ENCODE peak calls at places on chromosomes 13 and 19, in six cellular contexts. O, Z, K, B, E and A are unnamed samples.

GRCh38 chr19:36093146-36093662 is 17.7 kb upstream of the OVOL3 start:
- DNase-seq in E (no peak), Z (no peak), B (no peak), O (peak), K (no peak), A (no peak)

GRCh38 chr13:38394777-38395504 is 45.3 kb downstream of the UFM1 start:
- DNase-seq in E (no peak), K (peak), B (no peak), O (peak), Z (no peak), A (peak)

GRCh38 chr13:28357846-28358496 is 137.0 kb downstream of the FLT1 start:
- DNase-seq in K (no peak), E (no peak), O (no peak), Z (no peak), B (peak), A (no peak)

GRCh38 chr19:55242517-55242916 is 14.0 kb upstream of the TMEM86B start:
- DNase-seq in Z (no peak), K (no peak), O (no peak), B (no peak), E (no peak), A (no peak)

GRCh38 chr13:91922969-91923592 is 524.7 kb downstream of the GPC5 start:
- DNase-seq in Z (peak), B (no peak), E (peak), O (no peak), K (no peak), A (no peak)

GRCh38 chr19:7879102-7879770 is 5.0 kb upstream of the PRR36 start:
- DNase-seq in E (no peak), O (no peak), B (no peak), Z (no peak), K (no peak), A (no peak)

GRCh38 chr13:65336916-65337315 is 1893.2 kb downstream of the PCDH9 start:
- DNase-seq in K (no peak), E (peak), Z (no peak), B (no peak), O (no peak), A (peak)

GRCh38 chr19:48051345-48052033 is 7.6 kb upstream of the CABP5 start:
- DNase-seq in B (no peak), K (no peak), O (no peak), E (no peak), Z (no peak), A (no peak)

GRCh38 chr13:99278199-99278598 is 20.0 kb upstream of the GPR18 start:
- DNase-seq in O (no peak), K (no peak), E (no peak), B (no peak), Z (no peak), A (no peak)

GRCh38 chr13:42750858-42751257 is 30.5 kb upstream of the FAM216B start:
- DNase-seq in O (no peak), B (no peak), E (no peak), K (no peak), Z (no peak), A (no peak)

GRCh38 chr19:7194566-7194965 is 99.6 kb downstream of the INSR start:
- DNase-seq in E (no peak), O (no peak), K (no peak), Z (no peak), B (no peak), A (no peak)

GRCh38 chr13:25901460-25902376 is 150.1 kb downstream of the SHISA2 start:
- DNase-seq in E (peak), Z (no peak), O (no peak), K (peak), B (peak), A (peak)

GRCh38 chr19:38556521-38557174 is 61.1 kb downstream of the MAP4K1 start:
- DNase-seq in B (no peak), K (no peak), E (peak), O (peak), Z (no peak), A (no peak)

GRCh38 chr19:46416077-46416709 is 2.8 kb upstream of the CCDC8 start:
- DNase-seq in B (peak), O (peak), E (peak), Z (peak), K (no peak), A (peak)

GRCh38 chr13:99367663-99368448 is 60.7 kb upstream of the GPR183 start:
- DNase-seq in K (no peak), Z (no peak), O (no peak), B (no peak), E (no peak), A (no peak)

GRCh38 chr13:114132419-114133121 is at the start of gene RASA3:
- DNase-seq in O (peak), Z (peak), B (peak), K (peak), E (peak), A (peak)

GRCh38 chr19:17103177-17103576 is 27.6 kb downstream of the MYO9B start:
- DNase-seq in E (peak), K (peak), O (peak), B (peak), Z (peak), A (peak)

GRCh38 chr13:47503468-47503867 is 497.6 kb downstream of the SUCLA2 start:
- DNase-seq in K (no peak), E (no peak), Z (no peak), B (no peak), O (no peak), A (no peak)

GRCh38 chr13:93430346-93430745 is 203.7 kb downstream of the GPC6 start:
- DNase-seq in O (no peak), B (no peak), Z (no peak), E (peak), K (no peak), A (no peak)

GRCh38 chr13:50531917-50532899 is 311.3 kb downstream of the DLEU7 start:
- DNase-seq in E (peak), Z (no peak), K (no peak), O (peak), B (peak), A (peak)

GRCh38 chr13:68692049-68692448 is 1415.6 kb upstream of the ATXN8OS start:
- DNase-seq in K (no peak), Z (no peak), O (no peak), E (no peak), B (no peak), A (no peak)

GRCh38 chr13:22091971-22092300 is 421.1 kb downstream of the FGF9 start:
- DNase-seq in O (no peak), Z (no peak), K (no peak), E (no peak), B (no peak), A (no peak)

GRCh38 chr19:3636506-3636905 is 9.9 kb upstream of the CACTIN start:
- DNase-seq in K (no peak), Z (no peak), E (no peak), O (no peak), B (no peak), A (no peak)

GRCh38 chr13:85597790-85598500 is 201.3 kb downstream of the SLITRK6 start:
- DNase-seq in B (no peak), E (no peak), K (no peak), O (no peak), Z (no peak), A (peak)

GRCh38 chr13:28387740-28388501 is 107.0 kb downstream of the FLT1 start:
- DNase-seq in E (peak), K (no peak), O (no peak), B (no peak), Z (no peak), A (no peak)

GRCh38 chr19:56294557-56294956 is 20.1 kb downstream of the ZSCAN5A start:
- DNase-seq in O (no peak), B (no peak), Z (peak), K (no peak), E (peak), A (no peak)

GRCh38 chr13:98155475-98156111 is 12.7 kb downstream of the FARP1 start:
- DNase-seq in K (no peak), B (peak), Z (no peak), E (peak), O (peak), A (peak)

GRCh38 chr19:13022859-13023636 is 27.8 kb downstream of the NFIX start:
- DNase-seq in K (no peak), O (peak), B (peak), E (peak), Z (peak), A (peak)

GRCh38 chr13:26095338-26095737 is 43.5 kb upstream of the SHISA2 start:
- DNase-seq in Z (no peak), O (no peak), E (no peak), K (no peak), B (no peak), A (no peak)

GRCh38 chr13:112720251-112720650 is 30.4 kb downstream of the ATP11A start:
- DNase-seq in Z (no peak), K (no peak), O (no peak), E (no peak), B (no peak), A (no peak)

GRCh38 chr19:5150902-5151741 is 182.2 kb downstream of the KDM4B start:
- DNase-seq in B (no peak), O (no peak), K (no peak), Z (no peak), E (no peak), A (no peak)

GRCh38 chr13:90156390-90156789 is 1191.1 kb upstream of the MIR17HG start:
- DNase-seq in K (no peak), E (no peak), Z (no peak), O (no peak), B (no peak), A (no peak)

DNA sequence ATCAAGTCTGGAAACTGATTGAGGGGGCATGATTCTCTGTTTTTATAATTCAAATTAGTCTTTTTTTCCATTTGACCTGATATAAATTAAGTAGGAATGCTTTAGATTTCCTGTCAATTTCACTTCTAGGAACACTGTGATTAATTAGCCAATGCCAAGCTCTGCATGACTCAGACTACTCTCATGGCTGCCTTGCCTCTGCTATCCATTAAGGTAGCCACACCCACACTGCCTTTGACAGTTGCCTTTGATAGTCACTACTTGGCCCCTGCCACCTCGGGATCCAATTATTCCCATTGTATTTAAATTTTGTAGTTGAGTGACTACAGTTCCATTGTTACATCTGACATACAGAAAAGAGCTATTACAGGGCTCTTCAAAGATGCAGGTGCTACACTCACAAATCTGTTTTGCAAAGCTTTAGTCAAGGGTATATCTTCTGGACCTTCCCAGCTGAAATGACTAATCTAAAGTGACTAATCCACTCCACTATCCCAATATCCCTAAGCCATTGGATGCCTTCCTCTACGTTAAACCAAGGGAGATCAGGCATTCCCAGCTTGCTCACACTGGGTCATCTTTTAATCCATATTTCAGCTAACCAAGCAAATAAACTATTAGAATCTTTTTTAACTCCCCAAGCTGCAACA is 1193.1 kb upstream of the MIR17HG start:
- DNase-seq in O (peak), B (no peak), E (peak), K (no peak), Z (no peak), A (no peak)
- TF ChIP-seq EZH2 in O (no peak), B (no peak), E (no peak), K (no peak), Z (no peak), A (no peak)

GRCh38 chr13:45119469-45119989 is 781 bp upstream of the GTF2F2 start:
- DNase-seq in Z (peak), K (no peak), B (no peak), E (no peak), O (peak), A (peak)

GRCh38 chr13:45122941-45123340 is 2.6 kb downstream of the GTF2F2 start:
- DNase-seq in K (no peak), E (no peak), Z (no peak), B (no peak), O (no peak), A (no peak)

GRCh38 chr13:45119990-45120864 is at the start of gene GTF2F2:
- DNase-seq in K (peak), E (peak), Z (peak), O (peak), B (peak), A (peak)

GRCh38 chr13:45120967-45121366 is 657 bp downstream of the GTF2F2 start:
- DNase-seq in B (no peak), O (no peak), E (no peak), Z (no peak), K (no peak), A (no peak)

GRCh38 chr13:45121421-45121820 is 1.1 kb downstream of the GTF2F2 start:
- DNase-seq in O (peak), Z (peak), B (peak), K (no peak), E (peak), A (peak)
- H3K27ac ChIP-seq in O (peak), Z (no peak), B (peak), K (peak), E (peak), A (peak)

DNA sequence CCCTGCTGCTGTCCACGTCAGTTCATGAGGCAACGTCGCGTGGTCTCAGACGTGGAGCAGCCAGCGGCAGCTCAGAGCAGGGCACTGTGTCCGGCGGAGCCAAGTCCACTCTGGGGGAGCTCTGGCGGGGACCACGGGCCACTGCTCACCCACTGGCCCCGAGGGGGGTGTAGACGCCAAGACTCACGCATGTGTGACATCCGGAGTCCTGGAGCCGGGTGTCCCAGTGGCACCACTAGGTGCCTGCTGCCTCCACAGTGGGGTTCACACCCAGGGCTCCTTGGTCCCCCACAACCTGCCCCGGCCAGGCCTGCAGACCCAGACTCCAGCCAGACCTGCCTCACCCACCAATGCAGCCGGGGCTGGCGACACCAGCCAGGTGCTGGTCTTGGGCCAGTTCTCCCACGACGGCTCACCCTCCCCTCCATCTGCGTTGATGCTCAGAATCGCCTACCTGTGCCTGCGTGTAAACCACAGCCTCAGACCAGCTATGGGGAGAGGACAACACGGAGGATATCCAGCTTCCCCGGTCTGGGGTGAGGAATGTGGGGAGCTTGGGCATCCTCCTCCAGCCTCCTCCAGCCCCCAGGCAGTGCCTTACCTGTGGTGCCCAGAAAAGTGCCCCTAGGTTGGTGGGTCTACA is 6.6 kb downstream of the FSTL3 start:
- DNase-seq in Z (no peak), E (no peak), O (no peak), B (no peak), K (no peak), A (no peak)
- TF ChIP-seq EZH2 in Z (no peak), E (no peak), O (no peak), B (no peak), K (no peak), A (no peak)

DNA sequence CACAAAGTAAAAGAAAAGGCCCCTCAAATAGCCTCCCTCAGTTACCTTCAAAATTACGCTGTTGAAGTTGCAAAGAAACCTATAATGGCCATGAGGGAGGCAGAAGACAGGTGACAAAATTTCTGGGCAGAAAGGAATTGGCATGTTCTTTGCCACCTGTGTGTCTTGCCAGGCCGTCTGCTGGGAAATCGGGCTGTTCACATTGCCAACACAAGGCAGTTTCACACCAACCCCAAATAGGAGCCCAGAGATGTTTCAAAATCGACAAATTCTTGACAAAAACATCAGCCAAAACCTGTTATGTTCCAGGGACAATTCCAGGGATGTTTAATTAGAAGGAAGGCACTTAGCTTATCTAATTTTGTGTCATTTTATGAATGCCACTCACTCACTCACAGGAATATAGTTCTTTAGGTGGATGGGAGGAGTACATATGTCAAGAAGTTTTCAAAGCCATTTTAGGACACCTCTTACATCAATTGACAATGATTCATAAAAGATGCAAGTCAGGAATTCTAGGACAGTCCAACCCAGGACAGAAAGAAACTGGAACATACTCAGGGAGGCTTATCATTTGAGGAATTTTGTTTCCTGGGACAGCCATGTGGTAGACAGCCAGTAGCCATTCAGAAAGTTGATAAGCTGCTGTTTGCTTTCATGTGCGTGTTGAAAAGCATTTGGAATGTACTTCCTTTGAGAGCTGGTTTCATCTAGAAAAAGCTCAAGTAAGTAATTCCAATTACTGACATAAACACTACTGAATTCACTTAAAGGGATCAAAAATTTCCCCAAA is 164.6 kb downstream of the RGCC start:
- DNase-seq in Z (no peak), B (no peak), K (no peak), O (peak), E (no peak), A (peak)
- H3K27ac ChIP-seq in Z (no peak), B (no peak), K (no peak), O (peak), E (no peak), A (peak)

GRCh38 chr13:110731072-110731471 is 17.6 kb downstream of the ING1 start:
- DNase-seq in Z (no peak), O (no peak), E (no peak), B (no peak), K (no peak), A (no peak)
- TF ChIP-seq EZH2 in Z (no peak), O (no peak), E (no peak), B (no peak), K (no peak), A (no peak)